ENCODE peak calls at places on chromosomes 3 and 15, in eight cellular contexts. P is mammary epithelial cell, Z is GM12864, U is fibroblast of villous mesenchyme, A is HuH-7, G is transverse colon, F is COR-L47, B is AG08396. L is an unnamed sample.

GRCh38 chr3:69324362-69325025 is 61.4 kb downstream of the FRMD4B start:
- DNase-seq in Z (no peak), F (no peak), G (no peak), P (no peak), U (no peak), A (no peak), B (no peak), L (no peak)

GRCh38 chr3:33186524-33187367 is 31.9 kb downstream of the SUSD5 start:
- DNase-seq in A (no peak), P (peak; percentile 71), Z (no peak), G (no peak), U (no peak), B (no peak), F (no peak), L (no peak)

GRCh38 chr3:29329986-29330514 is 49.2 kb downstream of the RBMS3 start:
- DNase-seq in U (peak; percentile 42), B (no peak), G (no peak), Z (no peak), F (no peak), A (no peak), P (no peak), L (no peak)

GRCh38 chr15:93730724-93731123 is 500.6 kb upstream of the MCTP2 start:
- DNase-seq in U (no peak), P (no peak), B (no peak), A (no peak), Z (no peak), F (no peak), G (no peak), L (no peak)

GRCh38 chr3:63908081-63908736 is 4.0 kb downstream of the SCAANT1 start:
- DNase-seq in A (peak; percentile 11), Z (no peak), P (no peak), B (peak; percentile 25), U (peak; percentile 32), G (no peak), F (no peak), L (no peak)

GRCh38 chr3:143070977-143071551 is 48.5 kb upstream of the CHST2 start:
- DNase-seq in G (no peak), A (peak; percentile 21), P (peak; percentile 79), U (peak; percentile 91), B (peak; percentile 90), F (no peak), Z (no peak), L (no peak)

GRCh38 chr15:70051948-70052633 is 45.6 kb downstream of the TLE3 start:
- DNase-seq in A (no peak), Z (no peak), P (no peak), F (no peak), G (no peak), B (no peak), U (no peak), L (no peak)

GRCh38 chr15:36156855-36157521 is 422.4 kb upstream of the CDIN1 start:
- DNase-seq in Z (no peak), P (no peak), B (peak; percentile 7), F (no peak), A (peak; percentile 6), G (peak; percentile 7), U (peak; percentile 77), L (no peak)

GRCh38 chr3:194285859-194286197 is 65.3 kb downstream of the CPN2 start:
- DNase-seq in G (no peak), Z (no peak), U (no peak), B (no peak), F (no peak), A (no peak), P (no peak), L (no peak)

GRCh38 chr3:15647629-15648167 is 46.2 kb downstream of the BTD start:
- DNase-seq in Z (peak; percentile 94), A (no peak), F (no peak), G (peak; percentile 54), P (peak; percentile 86), U (peak; percentile 98), B (peak; percentile 37), L (no peak)